ENCODE peak calls at places on chromosomes 13 and 19, in four cellular contexts. L is H1, W is GM12878, Q is K562. E is an unnamed sample.

GRCh38 chr13:110138009-110138699 is 168.8 kb downstream of the COL4A1 start:
- DNase-seq in L (no peak), W (peak; percentile 36), Q (peak; percentile 21), E (peak; percentile 57)

GRCh38 chr13:80235559-80236296 is 105.2 kb downstream of the SPRY2 start:
- DNase-seq in L (no peak), W (no peak), Q (no peak), E (no peak)

GRCh38 chr13:76229281-76229680 is 593.2 kb downstream of the LMO7 start:
- DNase-seq in L (no peak), W (no peak), Q (no peak), E (no peak)

GRCh38 chr19:58097783-58098681 is at the start of gene ZSCAN18:
- DNase-seq in L (peak; percentile 100), W (peak; percentile 24), Q (peak; percentile 89), E (peak; percentile 61)

GRCh38 chr19:42386974-42387707 is 3.0 kb downstream of the CNFN start:
- DNase-seq in L (peak; percentile 94), W (no peak), Q (peak; percentile 87), E (peak; percentile 100)

GRCh38 chr13:33764716-33765115 is 53.2 kb upstream of the RFC3 start:
- DNase-seq in L (no peak), W (no peak), Q (no peak), E (no peak)

GRCh38 chr13:106612688-106613087 is 44.8 kb upstream of the ARGLU1 start:
- DNase-seq in L (no peak), W (no peak), Q (no peak), E (no peak)

GRCh38 chr13:98998831-98999634 is 21.2 kb upstream of the DOCK9 start:
- DNase-seq in L (no peak), W (peak; percentile 41), Q (no peak), E (no peak)

GRCh38 chr19:32357720-32358119 is 12.3 kb downstream of the ZNF507 start:
- DNase-seq in L (no peak), W (no peak), Q (peak; percentile 25), E (peak; percentile 61)

GRCh38 chr19:41324231-41324702 is 14.3 kb downstream of the CCDC97 start:
- DNase-seq in L (no peak), W (no peak), Q (no peak), E (no peak)

GRCh38 chr13:50444726-50445125 is 398.8 kb downstream of the DLEU7 start:
- DNase-seq in L (no peak), W (no peak), Q (no peak), E (no peak)

GRCh38 chr13:50437252-50437651 is 406.2 kb downstream of the DLEU7 start:
- DNase-seq in L (no peak), W (no peak), Q (no peak), E (no peak)

GRCh38 chr13:50438351-50438750 is 405.1 kb downstream of the DLEU7 start:
- DNase-seq in L (no peak), W (no peak), Q (no peak), E (no peak)

GRCh38 chr13:50441141-50441540 is 402.4 kb downstream of the DLEU7 start:
- DNase-seq in L (no peak), W (no peak), Q (no peak), E (no peak)
- TF ChIP-seq KDM1A in L (no peak), W (no peak), Q (no peak), E (no peak)

GRCh38 chr19:3771033-3771905 is 759 bp downstream of the RAX2 start:
- DNase-seq in L (peak; percentile 60), W (no peak), Q (no peak), E (no peak)
- TF ChIP-seq KDM1A in L (no peak), W (no peak), Q (peak; percentile 33), E (no peak)

GRCh38 chr13:113859311-113860050 is 4.4 kb downstream of the GAS6 start:
- DNase-seq in L (no peak), W (no peak), Q (no peak), E (no peak)

GRCh38 chr13:113862191-113862765 is 1.6 kb downstream of the GAS6 start:
- DNase-seq in L (peak; percentile 50), W (no peak), Q (no peak), E (no peak)

GRCh38 chr13:113860051-113860471 is 3.8 kb downstream of the GAS6 start:
- DNase-seq in L (peak; percentile 53), W (no peak), Q (no peak), E (no peak)

GRCh38 chr13:113861433-113862030 is 2.3 kb downstream of the GAS6 start:
- DNase-seq in L (peak; percentile 51), W (no peak), Q (no peak), E (no peak)

GRCh38 chr13:113860579-113861432 is 3.1 kb downstream of the GAS6 start:
- DNase-seq in L (peak; percentile 78), W (no peak), Q (peak; percentile 73), E (no peak)
- TF ChIP-seq KDM1A in L (no peak), W (no peak), Q (no peak), E (no peak)

DNA sequence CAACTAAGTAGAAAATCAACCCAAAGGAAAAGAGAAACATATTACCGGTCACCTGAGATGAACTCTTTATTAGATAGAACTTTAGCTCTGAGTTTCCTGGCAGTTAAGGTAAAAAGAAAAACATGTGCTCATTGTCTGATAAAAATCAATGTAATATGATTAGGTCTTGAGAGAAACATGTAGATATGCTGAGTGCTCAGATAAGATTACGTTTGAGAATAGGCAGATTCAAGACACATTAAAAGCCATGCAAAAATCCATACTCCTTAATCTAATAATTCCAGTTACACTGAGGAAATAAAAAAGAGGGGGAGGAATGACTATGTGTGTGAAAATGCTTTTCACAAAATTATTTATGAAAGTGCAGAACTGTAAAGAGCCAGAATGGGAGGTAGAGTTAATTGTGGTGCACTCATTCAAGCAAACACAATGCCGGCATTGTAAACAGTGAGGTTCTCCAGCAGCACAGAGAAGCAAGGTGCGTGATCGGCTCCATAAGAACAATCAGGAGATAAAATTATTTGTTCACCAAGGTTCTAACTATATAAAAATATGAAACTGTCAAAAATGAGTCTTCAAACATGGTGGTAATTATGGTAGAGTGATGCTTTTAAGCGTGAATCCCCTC is 88.8 kb downstream of the MBNL2 start:
- DNase-seq in L (no peak), W (no peak), Q (no peak), E (no peak)
- TF ChIP-seq KDM1A in L (no peak), W (no peak), Q (no peak), E (no peak)

E was measured in A549.